ENCODE peak calls at places on chromosomes 7 and 10, in ten cellular contexts. One of them, this sample, is unnamed.

GRCh38 chr7:44565097-44565794 is 8.5 kb downstream of the DDX56 start:
- DNase-seq in mucosa of descending colon: peak
- DNase-seq in A549: peak
- DNase-seq in brain microvascular endothelial cell: peak
- DNase-seq in CD8-positive, alpha-beta T cell: peak
- DNase-seq in bronchial epithelial cell: peak
- DNase-seq in cardiac fibroblast: peak
- DNase-seq in ovary: peak
- DNase-seq in HFF-Myc: peak
- DNase-seq in choroid plexus epithelial cell: peak
- DNase-seq in this sample: no peak

GRCh38 chr10:33952692-33953360 is 618.4 kb upstream of the NRP1 start:
- DNase-seq in cardiac fibroblast: peak
- DNase-seq in brain microvascular endothelial cell: peak
- DNase-seq in mucosa of descending colon: no peak
- DNase-seq in choroid plexus epithelial cell: peak
- DNase-seq in bronchial epithelial cell: peak
- DNase-seq in A549: no peak
- DNase-seq in ovary: no peak
- DNase-seq in HFF-Myc: no peak
- DNase-seq in CD8-positive, alpha-beta T cell: no peak
- DNase-seq in this sample: no peak

GRCh38 chr7:155456772-155457543 is 971 bp upstream of the EN2 start:
- DNase-seq in mucosa of descending colon: peak
- DNase-seq in A549: peak
- DNase-seq in cardiac fibroblast: peak
- DNase-seq in CD8-positive, alpha-beta T cell: no peak
- DNase-seq in ovary: peak
- DNase-seq in brain microvascular endothelial cell: peak
- DNase-seq in HFF-Myc: no peak
- DNase-seq in bronchial epithelial cell: peak
- DNase-seq in choroid plexus epithelial cell: peak
- DNase-seq in this sample: no peak

GRCh38 chr10:71613303-71613777 is 106.2 kb downstream of the C10orf105 start:
- DNase-seq in mucosa of descending colon: peak
- DNase-seq in CD8-positive, alpha-beta T cell: no peak
- DNase-seq in brain microvascular endothelial cell: no peak
- DNase-seq in A549: no peak
- DNase-seq in bronchial epithelial cell: peak
- DNase-seq in choroid plexus epithelial cell: no peak
- DNase-seq in HFF-Myc: no peak
- DNase-seq in cardiac fibroblast: peak
- DNase-seq in ovary: no peak
- DNase-seq in this sample: no peak

GRCh38 chr7:44849277-44850210 is 1.7 kb upstream of the H2AZ2 start:
- DNase-seq in mucosa of descending colon: no peak
- DNase-seq in CD8-positive, alpha-beta T cell: no peak
- DNase-seq in bronchial epithelial cell: no peak
- DNase-seq in HFF-Myc: no peak
- DNase-seq in A549: no peak
- DNase-seq in choroid plexus epithelial cell: peak
- DNase-seq in cardiac fibroblast: peak
- DNase-seq in ovary: no peak
- DNase-seq in brain microvascular endothelial cell: no peak
- DNase-seq in this sample: no peak

GRCh38 chr10:1198453-1199344 is 142.5 kb downstream of the WDR37 start:
- DNase-seq in A549: no peak
- DNase-seq in bronchial epithelial cell: no peak
- DNase-seq in HFF-Myc: no peak
- DNase-seq in choroid plexus epithelial cell: no peak
- DNase-seq in brain microvascular endothelial cell: no peak
- DNase-seq in ovary: no peak
- DNase-seq in CD8-positive, alpha-beta T cell: no peak
- DNase-seq in mucosa of descending colon: peak
- DNase-seq in cardiac fibroblast: no peak
- DNase-seq in this sample: no peak

GRCh38 chr10:397321-398068 is 262.2 kb downstream of the ZMYND11 start:
- DNase-seq in CD8-positive, alpha-beta T cell: no peak
- DNase-seq in ovary: no peak
- DNase-seq in A549: no peak
- DNase-seq in bronchial epithelial cell: peak
- DNase-seq in mucosa of descending colon: no peak
- DNase-seq in choroid plexus epithelial cell: no peak
- DNase-seq in cardiac fibroblast: no peak
- DNase-seq in brain microvascular endothelial cell: no peak
- DNase-seq in HFF-Myc: no peak
- DNase-seq in this sample: no peak

GRCh38 chr7:70638381-70639128 is 493.4 kb upstream of the GALNT17 start:
- DNase-seq in brain microvascular endothelial cell: no peak
- DNase-seq in bronchial epithelial cell: no peak
- DNase-seq in choroid plexus epithelial cell: no peak
- DNase-seq in A549: no peak
- DNase-seq in cardiac fibroblast: no peak
- DNase-seq in CD8-positive, alpha-beta T cell: no peak
- DNase-seq in mucosa of descending colon: no peak
- DNase-seq in ovary: no peak
- DNase-seq in HFF-Myc: no peak
- DNase-seq in this sample: no peak

GRCh38 chr10:52566471-52567246 is 205.9 kb downstream of the MBL2 start:
- DNase-seq in CD8-positive, alpha-beta T cell: no peak
- DNase-seq in bronchial epithelial cell: peak
- DNase-seq in HFF-Myc: no peak
- DNase-seq in ovary: no peak
- DNase-seq in cardiac fibroblast: peak
- DNase-seq in choroid plexus epithelial cell: peak
- DNase-seq in mucosa of descending colon: peak
- DNase-seq in A549: peak
- DNase-seq in brain microvascular endothelial cell: peak
- DNase-seq in this sample: no peak

GRCh38 chr10:52570490-52570889 is 202.1 kb downstream of the MBL2 start:
- DNase-seq in mucosa of descending colon: no peak
- DNase-seq in ovary: no peak
- DNase-seq in brain microvascular endothelial cell: no peak
- DNase-seq in HFF-Myc: no peak
- DNase-seq in choroid plexus epithelial cell: no peak
- DNase-seq in bronchial epithelial cell: no peak
- DNase-seq in cardiac fibroblast: no peak
- DNase-seq in A549: no peak
- DNase-seq in CD8-positive, alpha-beta T cell: no peak
- DNase-seq in this sample: no peak

GRCh38 chr10:52568309-52568708 is 204.3 kb downstream of the MBL2 start:
- DNase-seq in bronchial epithelial cell: peak
- DNase-seq in HFF-Myc: no peak
- DNase-seq in brain microvascular endothelial cell: no peak
- DNase-seq in choroid plexus epithelial cell: no peak
- DNase-seq in CD8-positive, alpha-beta T cell: no peak
- DNase-seq in cardiac fibroblast: peak
- DNase-seq in ovary: no peak
- DNase-seq in mucosa of descending colon: no peak
- DNase-seq in A549: no peak
- DNase-seq in this sample: no peak

GRCh38 chr10:52571018-52571417 is 201.6 kb downstream of the MBL2 start:
- DNase-seq in ovary: no peak
- DNase-seq in mucosa of descending colon: no peak
- DNase-seq in CD8-positive, alpha-beta T cell: no peak
- DNase-seq in cardiac fibroblast: no peak
- DNase-seq in brain microvascular endothelial cell: no peak
- DNase-seq in bronchial epithelial cell: no peak
- DNase-seq in HFF-Myc: no peak
- DNase-seq in A549: no peak
- DNase-seq in choroid plexus epithelial cell: no peak
- DNase-seq in this sample: no peak

GRCh38 chr10:52567247-52567580 is 205.4 kb downstream of the MBL2 start:
- DNase-seq in mucosa of descending colon: no peak
- DNase-seq in bronchial epithelial cell: no peak
- DNase-seq in cardiac fibroblast: no peak
- DNase-seq in HFF-Myc: no peak
- DNase-seq in A549: no peak
- DNase-seq in CD8-positive, alpha-beta T cell: no peak
- DNase-seq in brain microvascular endothelial cell: no peak
- DNase-seq in ovary: no peak
- DNase-seq in choroid plexus epithelial cell: no peak
- DNase-seq in this sample: no peak
- TF ChIP-seq CTCF in mucosa of descending colon: no peak
- TF ChIP-seq CTCF in bronchial epithelial cell: no peak
- TF ChIP-seq CTCF in cardiac fibroblast: no peak
- TF ChIP-seq CTCF in HFF-Myc: no peak
- TF ChIP-seq CTCF in A549: peak
- TF ChIP-seq CTCF in CD8-positive, alpha-beta T cell: no peak
- TF ChIP-seq CTCF in brain microvascular endothelial cell: no peak
- TF ChIP-seq CTCF in ovary: no peak
- TF ChIP-seq CTCF in choroid plexus epithelial cell: no peak
- TF ChIP-seq CTCF in this sample: no peak

DNA sequence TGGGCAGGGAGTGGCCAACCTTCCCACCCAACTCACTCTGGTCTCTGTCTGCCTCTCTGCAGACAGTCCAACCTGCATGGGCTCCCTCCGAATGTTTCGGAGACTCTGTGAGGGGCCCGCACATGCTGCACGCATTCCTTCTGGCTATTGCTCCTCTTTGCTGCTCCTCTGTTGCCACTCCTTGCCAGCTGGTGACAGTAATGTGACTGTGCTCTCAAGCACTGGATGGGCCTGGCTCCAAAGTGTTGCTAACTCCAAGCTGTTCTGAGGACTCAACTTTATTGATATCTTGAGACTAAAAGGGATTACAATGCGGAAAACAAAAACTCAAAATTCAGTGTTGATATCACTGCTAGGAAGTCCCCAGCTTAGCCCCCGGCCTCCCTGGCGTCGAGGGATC is 105.4 kb upstream of the KIF5B start:
- DNase-seq in A549: no peak
- DNase-seq in ovary: no peak
- DNase-seq in brain microvascular endothelial cell: no peak
- DNase-seq in bronchial epithelial cell: no peak
- DNase-seq in cardiac fibroblast: no peak
- DNase-seq in choroid plexus epithelial cell: no peak
- DNase-seq in HFF-Myc: no peak
- DNase-seq in mucosa of descending colon: no peak
- DNase-seq in CD8-positive, alpha-beta T cell: no peak
- DNase-seq in this sample: no peak
- H3K4me3 ChIP-seq in A549: no peak
- H3K4me3 ChIP-seq in ovary: no peak
- H3K4me3 ChIP-seq in brain microvascular endothelial cell: no peak
- H3K4me3 ChIP-seq in bronchial epithelial cell: no peak
- H3K4me3 ChIP-seq in cardiac fibroblast: no peak
- H3K4me3 ChIP-seq in choroid plexus epithelial cell: no peak
- H3K4me3 ChIP-seq in HFF-Myc: no peak
- H3K4me3 ChIP-seq in mucosa of descending colon: no peak
- H3K4me3 ChIP-seq in CD8-positive, alpha-beta T cell: no peak
- H3K4me3 ChIP-seq in this sample: no peak

GRCh38 chr10:113052076-113052830 is 102.2 kb downstream of the TCF7L2 start:
- DNase-seq in ovary: no peak
- DNase-seq in CD8-positive, alpha-beta T cell: no peak
- DNase-seq in A549: no peak
- DNase-seq in bronchial epithelial cell: no peak
- DNase-seq in mucosa of descending colon: no peak
- DNase-seq in brain microvascular endothelial cell: no peak
- DNase-seq in cardiac fibroblast: no peak
- DNase-seq in HFF-Myc: no peak
- DNase-seq in choroid plexus epithelial cell: no peak
- DNase-seq in this sample: no peak
- TF ChIP-seq CTCF in ovary: no peak
- TF ChIP-seq CTCF in CD8-positive, alpha-beta T cell: no peak
- TF ChIP-seq CTCF in A549: peak
- TF ChIP-seq CTCF in bronchial epithelial cell: no peak
- TF ChIP-seq CTCF in mucosa of descending colon: no peak
- TF ChIP-seq CTCF in brain microvascular endothelial cell: peak
- TF ChIP-seq CTCF in cardiac fibroblast: peak
- TF ChIP-seq CTCF in HFF-Myc: peak
- TF ChIP-seq CTCF in choroid plexus epithelial cell: peak
- TF ChIP-seq CTCF in this sample: peak

GRCh38 chr10:3879073-3879472 is 94.1 kb upstream of the KLF6 start:
- DNase-seq in mucosa of descending colon: no peak
- DNase-seq in bronchial epithelial cell: no peak
- DNase-seq in CD8-positive, alpha-beta T cell: peak
- DNase-seq in choroid plexus epithelial cell: no peak
- DNase-seq in brain microvascular endothelial cell: no peak
- DNase-seq in HFF-Myc: no peak
- DNase-seq in cardiac fibroblast: no peak
- DNase-seq in A549: no peak
- DNase-seq in ovary: no peak
- DNase-seq in this sample: no peak

GRCh38 chr10:3875842-3876235 is 90.8 kb upstream of the KLF6 start:
- DNase-seq in choroid plexus epithelial cell: no peak
- DNase-seq in HFF-Myc: no peak
- DNase-seq in CD8-positive, alpha-beta T cell: peak
- DNase-seq in A549: no peak
- DNase-seq in cardiac fibroblast: no peak
- DNase-seq in brain microvascular endothelial cell: no peak
- DNase-seq in bronchial epithelial cell: no peak
- DNase-seq in mucosa of descending colon: no peak
- DNase-seq in ovary: no peak
- DNase-seq in this sample: no peak

GRCh38 chr10:3876563-3876962 is 91.6 kb upstream of the KLF6 start:
- DNase-seq in ovary: no peak
- DNase-seq in HFF-Myc: no peak
- DNase-seq in choroid plexus epithelial cell: no peak
- DNase-seq in A549: no peak
- DNase-seq in cardiac fibroblast: no peak
- DNase-seq in mucosa of descending colon: no peak
- DNase-seq in bronchial epithelial cell: no peak
- DNase-seq in brain microvascular endothelial cell: no peak
- DNase-seq in CD8-positive, alpha-beta T cell: peak
- DNase-seq in this sample: no peak

GRCh38 chr10:3874988-3875841 is 90.2 kb upstream of the KLF6 start:
- DNase-seq in A549: no peak
- DNase-seq in CD8-positive, alpha-beta T cell: peak
- DNase-seq in bronchial epithelial cell: no peak
- DNase-seq in ovary: no peak
- DNase-seq in brain microvascular endothelial cell: no peak
- DNase-seq in cardiac fibroblast: no peak
- DNase-seq in choroid plexus epithelial cell: no peak
- DNase-seq in mucosa of descending colon: peak
- DNase-seq in HFF-Myc: no peak
- DNase-seq in this sample: no peak

DNA sequence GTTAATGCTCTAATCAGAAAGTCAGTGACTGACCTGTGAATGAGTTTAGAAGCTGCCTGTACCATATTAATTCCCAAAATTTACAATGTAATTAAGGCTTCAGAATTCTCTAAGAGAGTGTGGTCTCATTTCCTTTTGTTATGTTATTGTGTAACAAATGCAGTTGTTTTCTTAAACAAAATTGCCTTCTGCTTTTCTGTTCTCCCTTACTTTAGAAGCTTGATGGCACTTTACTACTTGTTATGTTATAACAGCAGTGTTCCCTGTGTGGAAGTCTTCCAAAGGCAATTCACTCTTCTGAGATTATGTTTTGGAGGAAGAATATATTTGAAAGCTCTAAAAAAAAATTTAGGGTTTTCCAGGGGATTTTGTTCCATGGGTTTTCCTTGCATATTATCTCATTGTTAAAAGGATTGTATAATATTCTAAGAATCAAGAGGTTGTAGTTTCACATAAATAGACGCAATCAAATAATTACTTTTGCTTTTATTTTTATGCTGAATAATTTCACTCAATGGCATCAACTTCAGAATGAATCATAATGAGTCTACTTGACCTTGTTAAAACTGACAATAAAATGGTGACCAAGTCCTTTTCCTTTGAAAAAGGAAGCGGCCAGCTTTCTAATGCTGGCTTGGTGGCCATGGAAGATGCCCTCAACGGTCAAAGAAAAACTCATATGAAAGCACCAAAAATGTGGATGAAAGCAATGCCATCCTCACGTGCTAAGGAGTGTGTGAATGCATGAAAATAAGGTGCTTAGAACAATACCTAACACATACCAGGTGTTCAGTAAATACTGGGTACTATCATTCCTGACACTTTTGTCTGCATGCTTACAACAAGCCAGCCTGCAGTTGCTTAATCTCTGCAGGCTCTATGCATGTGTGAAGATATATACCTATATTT is 92.3 kb upstream of the KLF6 start:
- DNase-seq in bronchial epithelial cell: peak
- DNase-seq in brain microvascular endothelial cell: no peak
- DNase-seq in choroid plexus epithelial cell: no peak
- DNase-seq in ovary: no peak
- DNase-seq in HFF-Myc: no peak
- DNase-seq in mucosa of descending colon: no peak
- DNase-seq in cardiac fibroblast: peak
- DNase-seq in A549: no peak
- DNase-seq in CD8-positive, alpha-beta T cell: no peak
- DNase-seq in this sample: no peak
- H3K4me3 ChIP-seq in bronchial epithelial cell: no peak
- H3K4me3 ChIP-seq in brain microvascular endothelial cell: no peak
- H3K4me3 ChIP-seq in choroid plexus epithelial cell: no peak
- H3K4me3 ChIP-seq in ovary: no peak
- H3K4me3 ChIP-seq in HFF-Myc: no peak
- H3K4me3 ChIP-seq in mucosa of descending colon: no peak
- H3K4me3 ChIP-seq in cardiac fibroblast: no peak
- H3K4me3 ChIP-seq in A549: no peak
- H3K4me3 ChIP-seq in CD8-positive, alpha-beta T cell: no peak
- H3K4me3 ChIP-seq in this sample: no peak